ENCODE peak calls at places on chromosomes 12 and 14, in eight cellular contexts. One of them, this sample, is unnamed.

GRCh38 chr12:32107376-32108267 is 975 bp downstream of the BICD1 start:
- DNase-seq in ELR: peak
- DNase-seq in memory B cell: peak
- DNase-seq in NCI-H2081: peak
- DNase-seq in GM10248: peak
- DNase-seq in central memory CD4-positive, alpha-beta T cell: peak
- DNase-seq in anterior cingulate cortex: peak
- DNase-seq in GM23248: peak
- DNase-seq in this sample: peak

GRCh38 chr14:72588521-72588920 is 305.4 kb downstream of the DPF3 start:
- DNase-seq in anterior cingulate cortex: no peak
- DNase-seq in memory B cell: no peak
- DNase-seq in ELR: no peak
- DNase-seq in GM10248: peak
- DNase-seq in central memory CD4-positive, alpha-beta T cell: no peak
- DNase-seq in NCI-H2081: no peak
- DNase-seq in GM23248: no peak
- DNase-seq in this sample: no peak

GRCh38 chr12:111578276-111578970 is 20.7 kb downstream of the ATXN2 start:
- DNase-seq in GM23248: peak
- DNase-seq in GM10248: peak
- DNase-seq in ELR: peak
- DNase-seq in memory B cell: no peak
- DNase-seq in NCI-H2081: no peak
- DNase-seq in central memory CD4-positive, alpha-beta T cell: no peak
- DNase-seq in anterior cingulate cortex: no peak
- DNase-seq in this sample: peak

GRCh38 chr14:20614038-20614840 is 23.1 kb upstream of the RNASE12 start:
- DNase-seq in memory B cell: no peak
- DNase-seq in central memory CD4-positive, alpha-beta T cell: no peak
- DNase-seq in NCI-H2081: peak
- DNase-seq in anterior cingulate cortex: no peak
- DNase-seq in ELR: peak
- DNase-seq in GM10248: no peak
- DNase-seq in GM23248: peak
- DNase-seq in this sample: peak

GRCh38 chr12:53235742-53236442 is 3.9 kb upstream of the RARG start:
- DNase-seq in ELR: no peak
- DNase-seq in GM10248: no peak
- DNase-seq in GM23248: no peak
- DNase-seq in NCI-H2081: no peak
- DNase-seq in anterior cingulate cortex: no peak
- DNase-seq in central memory CD4-positive, alpha-beta T cell: no peak
- DNase-seq in memory B cell: no peak
- DNase-seq in this sample: no peak

GRCh38 chr14:104302794-104303405 is 164.5 kb downstream of the KIF26A start:
- DNase-seq in memory B cell: no peak
- DNase-seq in NCI-H2081: no peak
- DNase-seq in ELR: no peak
- DNase-seq in central memory CD4-positive, alpha-beta T cell: no peak
- DNase-seq in GM23248: no peak
- DNase-seq in GM10248: no peak
- DNase-seq in anterior cingulate cortex: no peak
- DNase-seq in this sample: no peak

GRCh38 chr12:39354955-39355354 is 88.0 kb downstream of the KIF21A start:
- DNase-seq in memory B cell: no peak
- DNase-seq in GM10248: no peak
- DNase-seq in anterior cingulate cortex: no peak
- DNase-seq in ELR: peak
- DNase-seq in GM23248: no peak
- DNase-seq in central memory CD4-positive, alpha-beta T cell: no peak
- DNase-seq in NCI-H2081: no peak
- DNase-seq in this sample: no peak

GRCh38 chr12:102021540-102022246 is 40.1 kb downstream of the WASHC3 start:
- DNase-seq in anterior cingulate cortex: no peak
- DNase-seq in ELR: no peak
- DNase-seq in GM10248: no peak
- DNase-seq in NCI-H2081: no peak
- DNase-seq in GM23248: no peak
- DNase-seq in memory B cell: no peak
- DNase-seq in central memory CD4-positive, alpha-beta T cell: no peak
- DNase-seq in this sample: no peak

GRCh38 chr12:1533602-1534304 is 60.6 kb downstream of the FBXL14 start:
- DNase-seq in GM10248: peak
- DNase-seq in memory B cell: no peak
- DNase-seq in NCI-H2081: no peak
- DNase-seq in GM23248: peak
- DNase-seq in central memory CD4-positive, alpha-beta T cell: peak
- DNase-seq in ELR: peak
- DNase-seq in anterior cingulate cortex: no peak
- DNase-seq in this sample: peak

GRCh38 chr14:65333926-65334687 is 78.4 kb upstream of the FUT8 start:
- DNase-seq in GM23248: peak
- DNase-seq in central memory CD4-positive, alpha-beta T cell: no peak
- DNase-seq in NCI-H2081: no peak
- DNase-seq in memory B cell: no peak
- DNase-seq in GM10248: no peak
- DNase-seq in ELR: peak
- DNase-seq in anterior cingulate cortex: no peak
- DNase-seq in this sample: peak

GRCh38 chr12:76259660-76260389 is 88.4 kb downstream of the BBS10 start:
- DNase-seq in central memory CD4-positive, alpha-beta T cell: no peak
- DNase-seq in anterior cingulate cortex: no peak
- DNase-seq in NCI-H2081: no peak
- DNase-seq in ELR: peak
- DNase-seq in memory B cell: no peak
- DNase-seq in GM23248: peak
- DNase-seq in GM10248: no peak
- DNase-seq in this sample: peak

GRCh38 chr12:130571089-130571488 is 145.0 kb downstream of the RIMBP2 start:
- DNase-seq in central memory CD4-positive, alpha-beta T cell: no peak
- DNase-seq in NCI-H2081: no peak
- DNase-seq in GM10248: no peak
- DNase-seq in anterior cingulate cortex: no peak
- DNase-seq in ELR: no peak
- DNase-seq in memory B cell: no peak
- DNase-seq in GM23248: no peak
- DNase-seq in this sample: no peak

GRCh38 chr12:79614730-79615129 is 76.0 kb downstream of the PAWR start:
- DNase-seq in central memory CD4-positive, alpha-beta T cell: no peak
- DNase-seq in GM10248: no peak
- DNase-seq in GM23248: no peak
- DNase-seq in NCI-H2081: no peak
- DNase-seq in anterior cingulate cortex: no peak
- DNase-seq in ELR: no peak
- DNase-seq in memory B cell: no peak
- DNase-seq in this sample: no peak

GRCh38 chr14:89616425-89617141 is 199.6 kb upstream of the FOXN3 start:
- DNase-seq in ELR: peak
- DNase-seq in anterior cingulate cortex: no peak
- DNase-seq in GM23248: peak
- DNase-seq in central memory CD4-positive, alpha-beta T cell: peak
- DNase-seq in GM10248: peak
- DNase-seq in NCI-H2081: no peak
- DNase-seq in memory B cell: no peak
- DNase-seq in this sample: no peak

GRCh38 chr12:857611-858010 is 91.9 kb downstream of the RAD52 start:
- DNase-seq in central memory CD4-positive, alpha-beta T cell: no peak
- DNase-seq in GM10248: no peak
- DNase-seq in GM23248: peak
- DNase-seq in anterior cingulate cortex: no peak
- DNase-seq in NCI-H2081: no peak
- DNase-seq in ELR: peak
- DNase-seq in memory B cell: no peak
- DNase-seq in this sample: peak

GRCh38 chr14:104547310-104547997 is 32.1 kb upstream of the C14orf180 start:
- DNase-seq in anterior cingulate cortex: no peak
- DNase-seq in ELR: no peak
- DNase-seq in memory B cell: no peak
- DNase-seq in NCI-H2081: no peak
- DNase-seq in GM23248: no peak
- DNase-seq in central memory CD4-positive, alpha-beta T cell: no peak
- DNase-seq in GM10248: no peak
- DNase-seq in this sample: no peak

GRCh38 chr12:14239935-14240872 is 125.3 kb upstream of the ATF7IP start:
- DNase-seq in memory B cell: peak
- DNase-seq in anterior cingulate cortex: no peak
- DNase-seq in GM10248: peak
- DNase-seq in NCI-H2081: no peak
- DNase-seq in central memory CD4-positive, alpha-beta T cell: peak
- DNase-seq in GM23248: no peak
- DNase-seq in ELR: no peak
- DNase-seq in this sample: no peak

GRCh38 chr12:21769311-21769710 is 5.2 kb downstream of the KCNJ8 start:
- DNase-seq in anterior cingulate cortex: no peak
- DNase-seq in GM10248: no peak
- DNase-seq in central memory CD4-positive, alpha-beta T cell: no peak
- DNase-seq in NCI-H2081: no peak
- DNase-seq in GM23248: peak
- DNase-seq in memory B cell: no peak
- DNase-seq in ELR: no peak
- DNase-seq in this sample: peak

GRCh38 chr14:36835145-36835544 is 173.5 kb downstream of the PAX9 start:
- DNase-seq in GM23248: no peak
- DNase-seq in memory B cell: no peak
- DNase-seq in central memory CD4-positive, alpha-beta T cell: no peak
- DNase-seq in GM10248: no peak
- DNase-seq in NCI-H2081: peak
- DNase-seq in ELR: no peak
- DNase-seq in anterior cingulate cortex: no peak
- DNase-seq in this sample: no peak

GRCh38 chr14:100522616-100523021 is 64.6 kb downstream of the BEGAIN start:
- DNase-seq in memory B cell: no peak
- DNase-seq in GM23248: peak
- DNase-seq in anterior cingulate cortex: no peak
- DNase-seq in ELR: no peak
- DNase-seq in central memory CD4-positive, alpha-beta T cell: no peak
- DNase-seq in GM10248: no peak
- DNase-seq in NCI-H2081: peak
- DNase-seq in this sample: no peak

GRCh38 chr14:35346738-35347322 is 54.6 kb downstream of the PSMA6 start:
- DNase-seq in GM23248: no peak
- DNase-seq in GM10248: no peak
- DNase-seq in anterior cingulate cortex: no peak
- DNase-seq in ELR: no peak
- DNase-seq in central memory CD4-positive, alpha-beta T cell: no peak
- DNase-seq in NCI-H2081: no peak
- DNase-seq in memory B cell: no peak
- DNase-seq in this sample: no peak

GRCh38 chr12:50984899-50985298 is 32.6 kb downstream of the HIGD1C start:
- DNase-seq in GM10248: no peak
- DNase-seq in anterior cingulate cortex: no peak
- DNase-seq in GM23248: peak
- DNase-seq in ELR: peak
- DNase-seq in NCI-H2081: no peak
- DNase-seq in central memory CD4-positive, alpha-beta T cell: no peak
- DNase-seq in memory B cell: no peak
- DNase-seq in this sample: peak

GRCh38 chr12:26825459-26826016 is 7.5 kb downstream of the ITPR2 start:
- DNase-seq in central memory CD4-positive, alpha-beta T cell: no peak
- DNase-seq in GM23248: no peak
- DNase-seq in anterior cingulate cortex: no peak
- DNase-seq in ELR: no peak
- DNase-seq in NCI-H2081: no peak
- DNase-seq in memory B cell: no peak
- DNase-seq in GM10248: no peak
- DNase-seq in this sample: no peak

GRCh38 chr12:77047341-77048202 is 17.8 kb downstream of the E2F7 start:
- DNase-seq in memory B cell: no peak
- DNase-seq in GM23248: peak
- DNase-seq in NCI-H2081: no peak
- DNase-seq in ELR: peak
- DNase-seq in GM10248: no peak
- DNase-seq in central memory CD4-positive, alpha-beta T cell: no peak
- DNase-seq in anterior cingulate cortex: no peak
- DNase-seq in this sample: no peak

GRCh38 chr12:109760031-109760929 is 46.7 kb downstream of the FAM222A start:
- DNase-seq in central memory CD4-positive, alpha-beta T cell: no peak
- DNase-seq in memory B cell: no peak
- DNase-seq in anterior cingulate cortex: no peak
- DNase-seq in GM23248: no peak
- DNase-seq in GM10248: no peak
- DNase-seq in ELR: no peak
- DNase-seq in NCI-H2081: peak
- DNase-seq in this sample: no peak

GRCh38 chr14:96805906-96806305 is 8.7 kb downstream of the VRK1 start:
- DNase-seq in GM10248: no peak
- DNase-seq in central memory CD4-positive, alpha-beta T cell: no peak
- DNase-seq in GM23248: no peak
- DNase-seq in anterior cingulate cortex: no peak
- DNase-seq in ELR: no peak
- DNase-seq in NCI-H2081: peak
- DNase-seq in memory B cell: no peak
- DNase-seq in this sample: no peak

GRCh38 chr14:52380294-52380693 is 66.2 kb downstream of the PTGER2 start:
- DNase-seq in central memory CD4-positive, alpha-beta T cell: no peak
- DNase-seq in memory B cell: no peak
- DNase-seq in anterior cingulate cortex: no peak
- DNase-seq in ELR: peak
- DNase-seq in NCI-H2081: no peak
- DNase-seq in GM23248: peak
- DNase-seq in GM10248: peak
- DNase-seq in this sample: peak

GRCh38 chr14:99737451-99737951 is 53.4 kb downstream of the CYP46A1 start:
- DNase-seq in anterior cingulate cortex: peak
- DNase-seq in ELR: no peak
- DNase-seq in GM23248: peak
- DNase-seq in GM10248: no peak
- DNase-seq in central memory CD4-positive, alpha-beta T cell: no peak
- DNase-seq in NCI-H2081: no peak
- DNase-seq in memory B cell: no peak
- DNase-seq in this sample: peak

GRCh38 chr12:65631621-65632111 is 192.6 kb upstream of the HMGA2 start:
- DNase-seq in ELR: peak
- DNase-seq in GM23248: peak
- DNase-seq in NCI-H2081: no peak
- DNase-seq in anterior cingulate cortex: no peak
- DNase-seq in GM10248: no peak
- DNase-seq in memory B cell: no peak
- DNase-seq in central memory CD4-positive, alpha-beta T cell: no peak
- DNase-seq in this sample: peak

GRCh38 chr14:105091335-105092123 is 26.3 kb upstream of the GPR132 start:
- DNase-seq in memory B cell: no peak
- DNase-seq in central memory CD4-positive, alpha-beta T cell: no peak
- DNase-seq in anterior cingulate cortex: no peak
- DNase-seq in ELR: no peak
- DNase-seq in GM23248: peak
- DNase-seq in NCI-H2081: no peak
- DNase-seq in GM10248: peak
- DNase-seq in this sample: no peak

GRCh38 chr14:22822619-22823551 is 6.8 kb upstream of the MRPL52 start:
- DNase-seq in memory B cell: peak
- DNase-seq in NCI-H2081: no peak
- DNase-seq in GM10248: peak
- DNase-seq in central memory CD4-positive, alpha-beta T cell: peak
- DNase-seq in anterior cingulate cortex: peak
- DNase-seq in GM23248: peak
- DNase-seq in ELR: peak
- DNase-seq in this sample: peak

GRCh38 chr12:26701604-26702215 is 131.3 kb downstream of the ITPR2 start:
- DNase-seq in anterior cingulate cortex: no peak
- DNase-seq in ELR: peak
- DNase-seq in memory B cell: no peak
- DNase-seq in GM23248: peak
- DNase-seq in GM10248: peak
- DNase-seq in NCI-H2081: peak
- DNase-seq in central memory CD4-positive, alpha-beta T cell: peak
- DNase-seq in this sample: peak

This sample was measured in HCEC 1CT.